ENCODE peak calls at places on chromosomes 16 and 17, in four cellular contexts. E, O, G and L are unnamed samples.

GRCh38 chr16:30731411-30731810 is 16.8 kb upstream of the PHKG2 start:
- DNase-seq in E (no peak), O (no peak), G (no peak), L (no peak)

GRCh38 chr16:58027341-58028167 is 2.0 kb downstream of the MMP15 start:
- DNase-seq in E (no peak), O (peak), G (no peak), L (peak)

GRCh38 chr17:49708515-49709161 is 874 bp upstream of the SLC35B1 start:
- DNase-seq in E (no peak), O (no peak), G (no peak), L (no peak)

GRCh38 chr16:82769845-82770244 is 143.1 kb downstream of the CDH13 start:
- DNase-seq in E (no peak), O (no peak), G (peak), L (no peak)

GRCh38 chr16:79740153-79740720 is 139.7 kb upstream of the MAF start:
- DNase-seq in E (no peak), O (no peak), G (no peak), L (no peak)

GRCh38 chr17:74827800-74828199 is 31.9 kb downstream of the GRIN2C start:
- DNase-seq in E (no peak), O (peak), G (no peak), L (no peak)

GRCh38 chr17:16061631-16062030 is 62.0 kb downstream of the TTC19 start:
- DNase-seq in E (no peak), O (no peak), G (no peak), L (no peak)

GRCh38 chr17:1977583-1978395 is 47.3 kb downstream of the RTN4RL1 start:
- DNase-seq in E (no peak), O (no peak), G (peak), L (no peak)

GRCh38 chr16:27401768-27402568 is at the start of gene IL21R:
- DNase-seq in E (peak), O (no peak), G (peak), L (peak)

GRCh38 chr17:7407483-7408231 is at the start of gene NLGN2:
- DNase-seq in E (no peak), O (no peak), G (no peak), L (no peak)

GRCh38 chr16:83653785-83654184 is 154.0 kb upstream of the HSBP1 start:
- DNase-seq in E (no peak), O (no peak), G (no peak), L (no peak)

GRCh38 chr17:42520540-42520951 is 15.5 kb upstream of the NAGLU start:
- DNase-seq in E (no peak), O (no peak), G (no peak), L (no peak)

GRCh38 chr16:59385953-59386352 is 651.8 kb upstream of the GOT2 start:
- DNase-seq in E (no peak), O (no peak), G (no peak), L (no peak)

GRCh38 chr16:9072806-9073341 is 18.6 kb upstream of the HAPSTR1 start:
- DNase-seq in E (peak), O (peak), G (no peak), L (no peak)

GRCh38 chr16:23171234-23171948 is 11.2 kb upstream of the SCNN1G start:
- DNase-seq in E (no peak), O (no peak), G (no peak), L (no peak)

GRCh38 chr17:61757168-61757567 is 106.2 kb downstream of the BRIP1 start:
- DNase-seq in E (no peak), O (no peak), G (no peak), L (no peak)

GRCh38 chr17:18246880-18247612 is 11.5 kb downstream of the FLII start:
- DNase-seq in E (no peak), O (peak), G (peak), L (peak)

GRCh38 chr17:51846561-51846960 is 312.0 kb downstream of the CA10 start:
- DNase-seq in E (no peak), O (no peak), G (no peak), L (no peak)

GRCh38 chr17:47265983-47266541 is 12.4 kb downstream of the ITGB3 start:
- DNase-seq in E (no peak), O (no peak), G (no peak), L (no peak)

GRCh38 chr17:49918591-49918990 is 50.4 kb upstream of the DLX4 start:
- DNase-seq in E (no peak), O (no peak), G (no peak), L (no peak)

GRCh38 chr17:48611681-48612455 is 1.1 kb upstream of the HOXB7 start:
- DNase-seq in E (no peak), O (peak), G (peak), L (no peak)

GRCh38 chr16:49491736-49492089 is 118.1 kb downstream of the C16orf78 start:
- DNase-seq in E (no peak), O (no peak), G (no peak), L (peak)

GRCh38 chr16:72092832-72093447 is 480 bp downstream of the TXNL4B start:
- DNase-seq in E (no peak), O (no peak), G (no peak), L (no peak)

GRCh38 chr17:76570457-76570856 is 15.2 kb downstream of the ST6GALNAC2 start:
- DNase-seq in E (no peak), O (no peak), G (no peak), L (no peak)

GRCh38 chr17:58488428-58488890 is 251 bp upstream of the HSF5 start:
- DNase-seq in E (no peak), O (no peak), G (no peak), L (no peak)

GRCh38 chr17:514584-514983 is 162.0 kb upstream of the RPH3AL start:
- DNase-seq in E (no peak), O (no peak), G (no peak), L (no peak)

GRCh38 chr17:14750866-14751265 is 450.0 kb downstream of the HS3ST3B1 start:
- DNase-seq in E (no peak), O (no peak), G (no peak), L (no peak)

GRCh38 chr16:70635356-70636016 is 10.9 kb upstream of the IL34 start:
- DNase-seq in E (no peak), O (no peak), G (peak), L (no peak)

GRCh38 chr17:44763170-44763569 is 4.4 kb downstream of the ADAM11 start:
- DNase-seq in E (no peak), O (no peak), G (no peak), L (no peak)

GRCh38 chr16:30183961-30184429 is 593 bp downstream of the CORO1A start:
- DNase-seq in E (peak), O (no peak), G (peak), L (no peak)

GRCh38 chr16:49661465-49662187 is 194.3 kb downstream of the ZNF423 start:
- DNase-seq in E (no peak), O (no peak), G (no peak), L (no peak)

GRCh38 chr16:28064706-28065249 is 1.3 kb upstream of the GSG1L start:
- DNase-seq in E (no peak), O (no peak), G (no peak), L (no peak)

GRCh38 chr16:67562526-67562917 is at the start of gene CTCF:
- DNase-seq in E (peak), O (peak), G (peak), L (peak)

GRCh38 chr16:69479806-69480205 is 55.4 kb downstream of the CYB5B start:
- DNase-seq in E (no peak), O (no peak), G (no peak), L (no peak)

GRCh38 chr16:84617068-84617630 is 729 bp downstream of the COTL1 start:
- DNase-seq in E (no peak), O (no peak), G (peak), L (no peak)

GRCh38 chr16:1613240-1613639 is 1.1 kb downstream of the CRAMP1 start:
- DNase-seq in E (no peak), O (no peak), G (no peak), L (no peak)

GRCh38 chr17:48583708-48584582 is 5.8 kb upstream of the HOXB4 start:
- DNase-seq in E (no peak), O (no peak), G (peak), L (no peak)

GRCh38 chr17:72707881-72708280 is 384.6 kb downstream of the SLC39A11 start:
- DNase-seq in E (no peak), O (no peak), G (no peak), L (no peak)

GRCh38 chr17:66789961-66790421 is 44.9 kb upstream of the CACNG5 start:
- DNase-seq in E (no peak), O (no peak), G (no peak), L (no peak)